ENCODE peak calls at places on chromosomes 7 and 10, in seven cellular contexts. V is A549, C is HCT116, G is GM12878, M is K562, O is H1, W is HepG2. Z is an unnamed sample.

GRCh38 chr7:139645572-139646523 is 122.4 kb downstream of the CLEC2L start:
- DNase-seq in W (peak), O (peak), M (peak), G (peak), V (peak), C (peak), Z (peak)

GRCh38 chr10:72243822-72244437 is 27.9 kb upstream of the ASCC1 start:
- DNase-seq in O (no peak), M (peak), G (no peak), V (peak), W (no peak), C (no peak), Z (peak)

GRCh38 chr7:37150180-37150579 is 298.5 kb downstream of the ELMO1 start:
- DNase-seq in O (no peak), V (no peak), C (no peak), M (no peak), W (peak), G (no peak), Z (no peak)

GRCh38 chr10:59362184-59362966 is at the start of gene FAM13C:
- DNase-seq in G (no peak), W (peak), M (no peak), C (no peak), V (peak), O (peak), Z (peak)

GRCh38 chr10:89074120-89074519 is 83.5 kb downstream of the FAS start:
- DNase-seq in C (no peak), O (no peak), M (no peak), V (no peak), G (no peak), W (no peak), Z (no peak)

GRCh38 chr10:44419790-44420549 is 35.1 kb upstream of the CXCL12 start:
- DNase-seq in M (no peak), C (no peak), W (no peak), O (no peak), G (no peak), V (no peak), Z (no peak)

GRCh38 chr10:12947741-12948140 is 53.8 kb downstream of the CCDC3 start:
- DNase-seq in W (no peak), G (no peak), M (no peak), V (no peak), C (no peak), O (peak), Z (no peak)

GRCh38 chr7:91892099-91892788 is 11.7 kb upstream of the MTERF1 start:
- DNase-seq in C (no peak), O (no peak), W (no peak), G (no peak), M (no peak), V (no peak), Z (no peak)

GRCh38 chr7:116075351-116076145 is 45.0 kb upstream of the TFEC start:
- DNase-seq in V (no peak), O (no peak), G (no peak), W (no peak), C (no peak), M (no peak), Z (peak)

GRCh38 chr7:26457702-26458327 is 166.2 kb downstream of the SNX10 start:
- DNase-seq in M (no peak), W (no peak), G (no peak), C (no peak), O (no peak), V (no peak), Z (no peak)

GRCh38 chr7:82428186-82428961 is 15.2 kb downstream of the CACNA2D1 start:
- DNase-seq in G (no peak), V (no peak), W (no peak), O (no peak), M (no peak), C (no peak), Z (peak)

GRCh38 chr10:88417337-88417736 is 165.8 kb downstream of the RNLS start:
- DNase-seq in W (no peak), O (no peak), M (no peak), C (no peak), G (no peak), V (no peak), Z (no peak)

GRCh38 chr10:58700576-58700975 is 187.9 kb downstream of the BICC1 start:
- DNase-seq in W (no peak), V (no peak), C (no peak), G (no peak), M (no peak), O (no peak), Z (no peak)

GRCh38 chr10:112208981-112209380 is 25.4 kb upstream of the GPAM start:
- DNase-seq in M (no peak), O (no peak), V (no peak), W (no peak), C (no peak), G (no peak), Z (no peak)

GRCh38 chr7:1458676-1459511 is at the start of gene MICALL2:
- DNase-seq in O (no peak), W (peak), M (peak), V (peak), C (peak), G (no peak), Z (peak)

GRCh38 chr7:81256991-81257390 is 338.1 kb upstream of the SEMA3C start:
- DNase-seq in O (no peak), G (no peak), V (no peak), M (no peak), C (no peak), W (peak), Z (peak)

GRCh38 chr7:84248267-84248666 is 53.7 kb upstream of the SEMA3A start:
- DNase-seq in G (peak), M (no peak), O (no peak), C (no peak), W (no peak), V (no peak), Z (peak)

GRCh38 chr7:20539201-20539600 is 76.3 kb upstream of the ABCB5 start:
- DNase-seq in M (peak), G (no peak), V (peak), C (peak), W (peak), O (no peak), Z (no peak)

GRCh38 chr10:86264481-86265231 is 101.9 kb downstream of the GRID1 start:
- DNase-seq in C (no peak), W (no peak), V (no peak), M (no peak), G (no peak), O (peak), Z (no peak)

GRCh38 chr7:116524609-116525297 is at the start of gene CAV1:
- DNase-seq in M (peak), G (no peak), V (peak), O (peak), W (no peak), C (peak), Z (peak)

GRCh38 chr10:68155615-68156205 is 46.4 kb downstream of the MYPN start:
- DNase-seq in W (no peak), V (no peak), O (no peak), M (no peak), G (no peak), C (no peak), Z (peak)

GRCh38 chr10:71576842-71577241 is 142.7 kb downstream of the C10orf105 start:
- DNase-seq in G (no peak), V (no peak), W (no peak), M (no peak), C (no peak), O (no peak), Z (no peak)

GRCh38 chr7:55533050-55533728 is 39.1 kb downstream of the VOPP1 start:
- DNase-seq in G (peak), O (no peak), M (no peak), V (no peak), C (no peak), W (no peak), Z (peak)

GRCh38 chr10:99656199-99657064 is 2.9 kb upstream of the ENTPD7 start:
- DNase-seq in O (no peak), C (no peak), V (no peak), W (no peak), M (no peak), G (no peak), Z (no peak)

GRCh38 chr10:30591249-30591670 is 38.3 kb downstream of the LYZL2 start:
- DNase-seq in C (peak), O (no peak), W (peak), M (peak), G (no peak), V (peak), Z (peak)

GRCh38 chr7:101402081-101402779 is 39.6 kb downstream of the COL26A1 start:
- DNase-seq in W (no peak), O (peak), M (no peak), G (no peak), V (peak), C (no peak), Z (peak)

GRCh38 chr7:2527505-2528464 is 8.2 kb downstream of the LFNG start:
- DNase-seq in O (no peak), G (no peak), W (peak), C (no peak), V (peak), M (peak), Z (peak)

GRCh38 chr7:29405891-29406290 is 157.7 kb upstream of the PRR15 start:
- DNase-seq in M (no peak), V (no peak), C (no peak), W (peak), G (no peak), O (no peak), Z (no peak)

GRCh38 chr10:109027534-109028185 is 895.7 kb downstream of the XPNPEP1 start:
- DNase-seq in G (no peak), O (no peak), W (no peak), M (no peak), C (no peak), V (no peak), Z (no peak)

GRCh38 chr7:150964593-150965111 is 13.5 kb downstream of the KCNH2 start:
- DNase-seq in G (no peak), C (no peak), O (no peak), W (no peak), M (peak), V (peak), Z (no peak)

GRCh38 chr7:150967332-150967731 is 10.8 kb downstream of the KCNH2 start:
- DNase-seq in C (no peak), V (no peak), G (no peak), W (no peak), M (no peak), O (no peak), Z (no peak)

GRCh38 chr7:150965273-150965830 is 12.8 kb downstream of the KCNH2 start:
- DNase-seq in V (no peak), W (no peak), O (no peak), C (no peak), M (no peak), G (no peak), Z (no peak)

GRCh38 chr7:150968056-150968455 is 10.1 kb downstream of the KCNH2 start:
- DNase-seq in C (no peak), G (no peak), W (no peak), M (no peak), O (no peak), V (no peak), Z (no peak)

DNA sequence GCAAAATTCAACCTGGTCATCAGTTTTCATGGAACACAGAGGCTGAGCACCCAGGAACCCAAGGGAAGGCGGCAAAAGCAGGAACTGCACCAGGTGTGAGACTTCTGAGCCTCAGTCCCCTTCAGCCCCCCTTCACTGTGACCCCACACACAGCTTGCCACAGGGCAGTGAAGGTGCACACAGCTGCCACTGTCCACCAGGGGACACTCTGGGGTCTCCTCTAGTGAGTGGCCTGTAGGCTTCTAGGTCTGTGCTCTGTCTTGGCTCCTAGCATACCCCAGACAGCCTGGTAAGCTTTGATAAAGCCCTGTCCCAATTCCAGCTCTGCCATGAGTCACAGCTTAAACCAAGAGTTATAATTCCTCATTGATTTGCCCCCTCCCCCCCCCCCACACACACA is 12.1 kb downstream of the KCNH2 start:
- DNase-seq in M (peak), G (no peak), V (peak), W (peak), O (no peak), C (no peak), Z (no peak)
- TF ChIP-seq CEBPB in M (no peak), G (no peak), V (no peak), W (no peak), O (no peak), C (no peak), Z (no peak)

DNA sequence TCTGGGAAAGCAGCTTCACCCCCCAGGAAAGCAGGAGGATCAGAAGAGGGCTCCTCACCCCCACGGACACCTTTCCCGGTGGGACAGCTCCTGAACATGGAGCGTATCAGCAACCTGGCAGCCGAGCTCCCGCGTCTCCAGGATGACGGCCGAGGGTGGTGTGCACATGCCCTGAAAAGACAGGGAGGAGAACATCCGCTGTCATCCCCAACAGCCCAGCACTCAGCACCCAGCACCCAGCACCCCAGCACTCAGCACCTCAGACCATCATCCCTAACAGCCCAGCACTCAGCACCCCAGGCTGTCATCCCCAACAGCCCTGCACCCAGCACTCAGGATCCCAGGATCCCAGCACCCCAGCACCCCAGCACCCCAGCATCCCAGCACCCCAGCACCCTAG is 3.9 kb upstream of the CFAP46 start:
- DNase-seq in O (no peak), M (no peak), G (no peak), C (no peak), V (no peak), W (no peak), Z (no peak)
- TF ChIP-seq CEBPB in O (no peak), M (no peak), G (no peak), C (no peak), V (no peak), W (no peak), Z (no peak)

DNA sequence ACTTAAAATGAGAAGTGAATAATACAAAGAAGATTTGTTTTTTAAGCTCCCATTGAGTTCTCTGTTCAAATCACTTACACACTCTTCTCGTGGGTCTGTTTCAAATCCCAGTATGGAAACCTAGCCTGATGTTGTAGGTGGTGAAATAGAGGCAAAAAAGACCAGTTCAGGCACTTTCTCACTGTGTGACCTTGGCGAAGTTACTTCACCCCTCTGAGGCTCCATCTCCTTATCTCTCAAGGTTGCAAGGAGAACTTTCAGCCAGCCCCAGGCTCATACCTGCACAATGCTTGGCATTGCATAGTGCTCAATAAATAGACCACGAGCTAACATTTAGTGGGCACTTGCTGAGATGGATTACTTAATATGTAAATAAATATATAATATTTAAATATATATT is 90.1 kb downstream of the PRLHR start:
- DNase-seq in O (no peak), V (no peak), W (no peak), C (no peak), G (no peak), M (no peak), Z (no peak)
- TF ChIP-seq CEBPB in O (no peak), V (no peak), W (no peak), C (no peak), G (no peak), M (no peak), Z (no peak)

DNA sequence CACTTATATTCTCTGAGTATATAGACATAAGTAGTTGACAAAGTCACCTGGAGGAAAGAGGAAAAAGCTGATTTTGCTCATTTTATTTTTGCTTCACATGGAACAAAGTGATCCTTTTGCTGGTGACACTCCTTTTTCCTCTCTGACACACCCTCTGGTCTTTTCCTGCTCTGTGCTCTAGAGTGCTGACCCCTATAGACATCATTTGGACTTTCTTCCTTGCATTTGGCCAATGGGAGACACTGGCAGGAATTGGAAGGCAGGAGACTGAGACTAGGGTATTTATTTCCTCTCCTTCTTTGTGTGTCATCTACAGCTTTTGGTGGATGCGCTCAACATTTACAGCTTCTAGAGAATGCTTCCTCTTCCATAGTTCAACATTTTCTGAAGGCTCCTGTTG is 1078.1 kb downstream of the SORCS1 start:
- DNase-seq in M (no peak), V (no peak), C (no peak), W (no peak), O (no peak), G (no peak), Z (no peak)
- TF ChIP-seq CEBPB in M (no peak), V (no peak), C (no peak), W (no peak), O (no peak), G (no peak), Z (no peak)

GRCh38 chr10:98267069-98267893 is 713 bp downstream of the LOXL4 start:
- DNase-seq in O (no peak), M (no peak), V (no peak), G (no peak), C (no peak), W (no peak), Z (no peak)
- TF ChIP-seq CEBPB in O (no peak), M (no peak), V (no peak), G (no peak), C (no peak), W (no peak), Z (no peak)

GRCh38 chr7:155962191-155962967 is 150.1 kb upstream of the SHH start:
- DNase-seq in W (peak), M (no peak), O (peak), V (peak), C (peak), G (peak), Z (peak)
- TF ChIP-seq CEBPB in W (no peak), M (no peak), O (no peak), V (no peak), C (no peak), G (no peak), Z (no peak)